ENCODE peak calls at places on chromosomes 2 and 18, in four cellular contexts. One of them, this sample, is unnamed.

GRCh38 chr2:47311764-47312503 is 91.0 kb upstream of the MSH2 start:
- DNase-seq in CD8-positive, alpha-beta memory T cell: no peak
- DNase-seq in AG08396: no peak
- DNase-seq in aorta: no peak
- DNase-seq in this sample: no peak

GRCh38 chr2:143732076-143732475 is 602.9 kb downstream of the ARHGAP15 start:
- DNase-seq in CD8-positive, alpha-beta memory T cell: no peak
- DNase-seq in AG08396: no peak
- DNase-seq in aorta: no peak
- DNase-seq in this sample: no peak

GRCh38 chr2:47271054-47272000 is 116.2 kb upstream of the STPG4 start:
- DNase-seq in CD8-positive, alpha-beta memory T cell: no peak
- DNase-seq in AG08396: no peak
- DNase-seq in aorta: no peak
- DNase-seq in this sample: no peak

GRCh38 chr2:64391459-64391858 is 62.5 kb upstream of the LGALSL start:
- DNase-seq in CD8-positive, alpha-beta memory T cell: no peak
- DNase-seq in AG08396: no peak
- DNase-seq in aorta: no peak
- DNase-seq in this sample: no peak

GRCh38 chr18:79782566-79783308 is 15.0 kb upstream of the KCNG2 start:
- DNase-seq in CD8-positive, alpha-beta memory T cell: no peak
- DNase-seq in AG08396: no peak
- DNase-seq in aorta: peak
- DNase-seq in this sample: no peak

GRCh38 chr2:102058293-102058833 is 66.6 kb downstream of the IL1R2 start:
- DNase-seq in CD8-positive, alpha-beta memory T cell: no peak
- DNase-seq in AG08396: no peak
- DNase-seq in aorta: no peak
- DNase-seq in this sample: no peak

GRCh38 chr2:206084468-206084869 is 1.5 kb downstream of the INO80D start:
- DNase-seq in CD8-positive, alpha-beta memory T cell: peak
- DNase-seq in AG08396: peak
- DNase-seq in aorta: peak
- DNase-seq in this sample: peak

GRCh38 chr18:34862561-34862960 is 152.5 kb downstream of the DTNA start:
- DNase-seq in CD8-positive, alpha-beta memory T cell: no peak
- DNase-seq in AG08396: no peak
- DNase-seq in aorta: no peak
- DNase-seq in this sample: no peak

GRCh38 chr18:59881728-59882685 is 17.8 kb upstream of the PMAIP1 start:
- DNase-seq in CD8-positive, alpha-beta memory T cell: no peak
- DNase-seq in AG08396: no peak
- DNase-seq in aorta: no peak
- DNase-seq in this sample: no peak

GRCh38 chr2:20781656-20782265 is 41.1 kb downstream of the LDAH start:
- DNase-seq in CD8-positive, alpha-beta memory T cell: no peak
- DNase-seq in AG08396: peak
- DNase-seq in aorta: no peak
- DNase-seq in this sample: no peak

GRCh38 chr2:220334210-220334609 is 706.8 kb downstream of the SLC4A3 start:
- DNase-seq in CD8-positive, alpha-beta memory T cell: no peak
- DNase-seq in AG08396: no peak
- DNase-seq in aorta: no peak
- DNase-seq in this sample: no peak

GRCh38 chr2:10993001-10993481 is 81.3 kb downstream of the KCNF1 start:
- DNase-seq in CD8-positive, alpha-beta memory T cell: no peak
- DNase-seq in AG08396: peak
- DNase-seq in aorta: no peak
- DNase-seq in this sample: no peak

GRCh38 chr2:40606862-40607261 is 155.0 kb upstream of the SLC8A1 start:
- DNase-seq in CD8-positive, alpha-beta memory T cell: no peak
- DNase-seq in AG08396: peak
- DNase-seq in aorta: no peak
- DNase-seq in this sample: no peak

GRCh38 chr18:61664413-61665084 is 228.3 kb downstream of the RNF152 start:
- DNase-seq in CD8-positive, alpha-beta memory T cell: no peak
- DNase-seq in AG08396: no peak
- DNase-seq in aorta: no peak
- DNase-seq in this sample: no peak

GRCh38 chr18:48164096-48164475 is 233.6 kb upstream of the SMAD2 start:
- DNase-seq in CD8-positive, alpha-beta memory T cell: no peak
- DNase-seq in AG08396: no peak
- DNase-seq in aorta: no peak
- DNase-seq in this sample: no peak

GRCh38 chr2:16201876-16202642 is 261.7 kb downstream of the MYCN start:
- DNase-seq in CD8-positive, alpha-beta memory T cell: no peak
- DNase-seq in AG08396: no peak
- DNase-seq in aorta: no peak
- DNase-seq in this sample: no peak

GRCh38 chr2:170121689-170122088 is 56.3 kb upstream of the MYO3B start:
- DNase-seq in CD8-positive, alpha-beta memory T cell: no peak
- DNase-seq in AG08396: no peak
- DNase-seq in aorta: no peak
- DNase-seq in this sample: no peak

GRCh38 chr2:26172189-26172865 is 561 bp upstream of the GAREM2 start:
- DNase-seq in CD8-positive, alpha-beta memory T cell: no peak
- DNase-seq in AG08396: no peak
- DNase-seq in aorta: no peak
- DNase-seq in this sample: no peak

GRCh38 chr2:188524519-188525113 is 232.9 kb downstream of the GULP1 start:
- DNase-seq in CD8-positive, alpha-beta memory T cell: no peak
- DNase-seq in AG08396: peak
- DNase-seq in aorta: no peak
- DNase-seq in this sample: no peak